ENCODE peak calls at places on chromosomes 6 and 20, in six cellular contexts. Y is activated T-cell treated with anti-CD3 and anti-CD28 coated beads, Interleukin-2, amount 50 U/mL, for 72 hours; X is NCI-H524; S is stimulated activated CD8-positive, alpha-beta memory T cell treated with anti-CD3 and anti-CD28 coated beads, Interleukin-12 subunit alpha, Interleukin-12 subunit beta, amount 100 ng/mL, for 4 hours; H is GM23338; Q is ureter. F is an unnamed sample.

GRCh38 chr6:54935739-54936138 is 89.2 kb downstream of the FAM83B start:
- DNase-seq in X (no peak), H (peak), Q (no peak), S (no peak), Y (no peak), F (no peak)

GRCh38 chr6:34246563-34247391 is 2.0 kb downstream of the SMIM29 start:
- DNase-seq in S (no peak), Y (no peak), H (peak), X (peak), Q (no peak), F (no peak)

GRCh38 chr6:160160450-160160849 is 38.8 kb downstream of the SLC22A1 start:
- DNase-seq in S (no peak), X (no peak), Y (no peak), Q (peak), H (no peak), F (no peak)

GRCh38 chr20:47099749-47100515 is 205.3 kb downstream of the EYA2 start:
- DNase-seq in X (no peak), Y (no peak), S (no peak), H (no peak), Q (no peak), F (no peak)

GRCh38 chr6:165846123-165846966 is 183.3 kb upstream of the PDE10A start:
- DNase-seq in Y (no peak), Q (no peak), X (no peak), H (no peak), S (no peak), F (no peak)

GRCh38 chr20:32163951-32164350 is 43.6 kb downstream of the PLAGL2 start:
- DNase-seq in H (no peak), X (no peak), Y (no peak), Q (no peak), S (no peak), F (no peak)

GRCh38 chr6:147207851-147208754 is 3.9 kb downstream of the STXBP5 start:
- DNase-seq in H (no peak), X (no peak), S (no peak), Q (no peak), Y (no peak), F (no peak)

GRCh38 chr6:83429857-83430605 is 820 bp downstream of the ME1 start:
- DNase-seq in Q (no peak), S (no peak), Y (no peak), H (peak), X (peak), F (peak)

GRCh38 chr20:59802018-59802417 is 131.4 kb downstream of the SYCP2 start:
- DNase-seq in H (no peak), X (no peak), Q (no peak), S (no peak), Y (no peak), F (no peak)

GRCh38 chr6:150897400-150897943 is 32.0 kb downstream of the MTHFD1L start:
- DNase-seq in Y (no peak), X (no peak), H (no peak), S (no peak), Q (no peak), F (no peak)

GRCh38 chr20:17995967-17996819 is 27.4 kb downstream of the MGME1 start:
- DNase-seq in X (peak), Q (peak), S (no peak), Y (peak), H (peak), F (no peak)

GRCh38 chr6:33869121-33869520 is 65.3 kb upstream of the MLN start:
- DNase-seq in Y (no peak), H (no peak), X (no peak), Q (no peak), S (no peak), F (no peak)

GRCh38 chr6:66199146-66199545 is 492.1 kb upstream of the EYS start:
- DNase-seq in S (no peak), H (no peak), X (no peak), Q (no peak), Y (no peak), F (no peak)

GRCh38 chr20:33262658-33263065 is 20.4 kb upstream of the BPIFB1 start:
- DNase-seq in Y (peak), Q (no peak), X (peak), S (no peak), H (peak), F (no peak)

GRCh38 chr6:140627002-140627401 is 1252.6 kb upstream of the CITED2 start:
- DNase-seq in Q (no peak), S (no peak), H (peak), X (no peak), Y (no peak), F (no peak)

GRCh38 chr20:47792021-47792618 is 6.8 kb upstream of the SULF2 start:
- DNase-seq in X (no peak), Y (no peak), Q (peak), H (no peak), S (no peak), F (no peak)

GRCh38 chr6:169902070-169902469 is 150.6 kb downstream of the ERMARD start:
- DNase-seq in Y (no peak), S (no peak), H (no peak), X (no peak), Q (no peak), F (no peak)

GRCh38 chr6:22600059-22600458 is 30.7 kb downstream of the HDGFL1 start:
- DNase-seq in Q (no peak), X (no peak), S (no peak), Y (no peak), H (no peak), F (no peak)

GRCh38 chr6:5041955-5042354 is 38.1 kb upstream of the RPP40 start:
- DNase-seq in H (no peak), S (no peak), Q (no peak), Y (no peak), X (no peak), F (no peak)

GRCh38 chr20:44601801-44602204 is 19.4 kb downstream of the PKIG start:
- DNase-seq in S (no peak), X (no peak), Y (no peak), Q (peak), H (no peak), F (no peak)

F was measured in cerebellar nuclear complex.